ENCODE peak calls at places on chromosomes 4 and X, in nine cellular contexts. One of them, this sample, is unnamed.

GRCh38 chr4:141131738-141132688 is 1.3 kb downstream of the RNF150 start:
- DNase-seq in mesendoderm: peak
- DNase-seq in cardiac fibroblast: no peak
- DNase-seq in effector CD8-positive, alpha-beta T cell: no peak
- DNase-seq in upper lobe of right lung: peak
- DNase-seq in cardiac muscle cell: peak
- DNase-seq in PC-9: no peak
- DNase-seq in C1 segment of cervical spinal cord: no peak
- DNase-seq in NCI-H1694: no peak
- DNase-seq in this sample: no peak

GRCh38 chr4:83490876-83491450 is 6.1 kb upstream of the ABRAXAS1 start:
- DNase-seq in mesendoderm: peak
- DNase-seq in cardiac fibroblast: peak
- DNase-seq in effector CD8-positive, alpha-beta T cell: no peak
- DNase-seq in upper lobe of right lung: no peak
- DNase-seq in cardiac muscle cell: peak
- DNase-seq in PC-9: no peak
- DNase-seq in C1 segment of cervical spinal cord: no peak
- DNase-seq in NCI-H1694: peak
- DNase-seq in this sample: no peak

GRCh38 chr4:151291485-151291884 is 14.5 kb downstream of the PRSS48 start:
- DNase-seq in mesendoderm: no peak
- DNase-seq in cardiac fibroblast: no peak
- DNase-seq in effector CD8-positive, alpha-beta T cell: no peak
- DNase-seq in upper lobe of right lung: no peak
- DNase-seq in cardiac muscle cell: no peak
- DNase-seq in PC-9: no peak
- DNase-seq in C1 segment of cervical spinal cord: no peak
- DNase-seq in NCI-H1694: no peak
- DNase-seq in this sample: no peak

GRCh38 chr4:125492957-125493356 is 178.2 kb downstream of the FAT4 start:
- DNase-seq in mesendoderm: no peak
- DNase-seq in cardiac fibroblast: no peak
- DNase-seq in effector CD8-positive, alpha-beta T cell: no peak
- DNase-seq in upper lobe of right lung: no peak
- DNase-seq in cardiac muscle cell: no peak
- DNase-seq in PC-9: no peak
- DNase-seq in C1 segment of cervical spinal cord: no peak
- DNase-seq in NCI-H1694: no peak
- DNase-seq in this sample: no peak

GRCh38 chr4:53579826-53580225 is 11.5 kb downstream of the LNX1 start:
- DNase-seq in mesendoderm: no peak
- DNase-seq in cardiac fibroblast: no peak
- DNase-seq in effector CD8-positive, alpha-beta T cell: no peak
- DNase-seq in upper lobe of right lung: no peak
- DNase-seq in cardiac muscle cell: no peak
- DNase-seq in PC-9: no peak
- DNase-seq in C1 segment of cervical spinal cord: no peak
- DNase-seq in NCI-H1694: no peak
- DNase-seq in this sample: no peak

GRCh38 chr4:130395871-130396270 is 1299.9 kb downstream of the C4orf33 start:
- DNase-seq in mesendoderm: no peak
- DNase-seq in cardiac fibroblast: peak
- DNase-seq in effector CD8-positive, alpha-beta T cell: no peak
- DNase-seq in upper lobe of right lung: no peak
- DNase-seq in cardiac muscle cell: no peak
- DNase-seq in PC-9: no peak
- DNase-seq in C1 segment of cervical spinal cord: no peak
- DNase-seq in NCI-H1694: no peak
- DNase-seq in this sample: no peak

GRCh38 chr4:38743866-38744265 is 38.9 kb downstream of the TLR10 start:
- DNase-seq in mesendoderm: no peak
- DNase-seq in cardiac fibroblast: peak
- DNase-seq in effector CD8-positive, alpha-beta T cell: no peak
- DNase-seq in upper lobe of right lung: no peak
- DNase-seq in cardiac muscle cell: no peak
- DNase-seq in PC-9: no peak
- DNase-seq in C1 segment of cervical spinal cord: no peak
- DNase-seq in NCI-H1694: no peak
- DNase-seq in this sample: no peak

GRCh38 chrX:133290076-133290475 is 71.9 kb upstream of the TFDP3 start:
- DNase-seq in mesendoderm: no peak
- DNase-seq in cardiac fibroblast: no peak
- DNase-seq in effector CD8-positive, alpha-beta T cell: no peak
- DNase-seq in upper lobe of right lung: no peak
- DNase-seq in cardiac muscle cell: no peak
- DNase-seq in PC-9: no peak
- DNase-seq in C1 segment of cervical spinal cord: no peak
- DNase-seq in NCI-H1694: no peak
- DNase-seq in this sample: no peak

GRCh38 chr4:83356899-83357661 is 22.4 kb upstream of the HPSE start:
- DNase-seq in mesendoderm: peak
- DNase-seq in cardiac fibroblast: peak
- DNase-seq in effector CD8-positive, alpha-beta T cell: no peak
- DNase-seq in upper lobe of right lung: no peak
- DNase-seq in cardiac muscle cell: no peak
- DNase-seq in PC-9: no peak
- DNase-seq in C1 segment of cervical spinal cord: no peak
- DNase-seq in NCI-H1694: no peak
- DNase-seq in this sample: no peak

GRCh38 chr4:72179342-72179741 is 147.5 kb downstream of the NPFFR2 start:
- DNase-seq in mesendoderm: no peak
- DNase-seq in cardiac fibroblast: no peak
- DNase-seq in effector CD8-positive, alpha-beta T cell: no peak
- DNase-seq in upper lobe of right lung: no peak
- DNase-seq in cardiac muscle cell: no peak
- DNase-seq in PC-9: no peak
- DNase-seq in C1 segment of cervical spinal cord: no peak
- DNase-seq in NCI-H1694: no peak
- DNase-seq in this sample: no peak

GRCh38 chr4:160928482-160928881 is 1235.3 kb downstream of the FSTL5 start:
- DNase-seq in mesendoderm: peak
- DNase-seq in cardiac fibroblast: no peak
- DNase-seq in effector CD8-positive, alpha-beta T cell: no peak
- DNase-seq in upper lobe of right lung: no peak
- DNase-seq in cardiac muscle cell: peak
- DNase-seq in PC-9: no peak
- DNase-seq in C1 segment of cervical spinal cord: no peak
- DNase-seq in NCI-H1694: no peak
- DNase-seq in this sample: no peak

This sample was measured in frontal cortex.